ENCODE peak calls at places on chromosomes 12 and 14, in eight cellular contexts. T is adrenal gland, D is Peyer's patch, R is Panc1, J is AG04450, O is breast epithelium, P is stomach, E is psoas muscle. N is an unnamed sample.

GRCh38 chr14:102590667-102591099 is 1.8 kb upstream of the RCOR1 start:
- DNase-seq in T (peak; percentile 38), O (no peak), R (no peak), P (peak; percentile 45), D (no peak), J (no peak), E (peak; percentile 68), N (no peak)

GRCh38 chr12:51401486-51401885 is 10.3 kb upstream of the GALNT6 start:
- DNase-seq in O (no peak), E (no peak), T (no peak), J (no peak), D (no peak), R (no peak), P (no peak), N (no peak)

GRCh38 chr14:100336618-100337530 is 13.7 kb downstream of the SLC25A47 start:
- DNase-seq in D (no peak), R (no peak), E (no peak), T (no peak), P (peak; percentile 11), O (no peak), J (no peak), N (no peak)

GRCh38 chr12:69161835-69162234 is 77.5 kb upstream of the CPSF6 start:
- DNase-seq in P (no peak), D (no peak), E (no peak), T (no peak), O (no peak), J (no peak), R (no peak), N (no peak)

GRCh38 chr14:67622675-67623074 is 3.0 kb downstream of the ARG2 start:
- DNase-seq in R (no peak), O (no peak), D (no peak), E (no peak), P (no peak), J (no peak), T (peak; percentile 51), N (no peak)

GRCh38 chr12:102948941-102949352 is 8.5 kb upstream of the ASCL1 start:
- DNase-seq in O (no peak), R (peak; percentile 30), J (peak; percentile 3), E (no peak), P (peak; percentile 63), T (peak; percentile 55), D (peak; percentile 62), N (peak; percentile 25)

GRCh38 chr14:88168498-88169165 is 154.4 kb downstream of the KCNK10 start:
- DNase-seq in E (no peak), O (no peak), D (peak; percentile 20), J (no peak), T (peak; percentile 33), R (peak; percentile 20), P (peak; percentile 57), N (peak; percentile 51)

GRCh38 chr12:114904254-114905003 is 220.5 kb upstream of the TBX3 start:
- DNase-seq in E (no peak), O (no peak), D (no peak), R (no peak), T (peak; percentile 31), P (no peak), J (no peak), N (no peak)

GRCh38 chr12:110176745-110177144 is 52.6 kb downstream of the IFT81 start:
- DNase-seq in T (no peak), O (no peak), R (no peak), J (no peak), P (no peak), D (no peak), E (no peak), N (no peak)

GRCh38 chr12:19451196-19451595 is 11.9 kb downstream of the AEBP2 start:
- DNase-seq in E (no peak), J (no peak), P (no peak), O (no peak), D (no peak), R (no peak), T (no peak), N (no peak)

GRCh38 chr12:53234236-53234635 is 2.2 kb upstream of the RARG start:
- DNase-seq in E (peak; percentile 64), T (no peak), R (no peak), O (no peak), D (no peak), J (no peak), P (no peak), N (no peak)

GRCh38 chr12:95721320-95721719 is 69.2 kb downstream of the NTN4 start:
- DNase-seq in P (no peak), T (no peak), R (no peak), D (no peak), O (no peak), J (no peak), E (no peak), N (no peak)

GRCh38 chr12:31005944-31006361 is 67.7 kb upstream of the DDX11 start:
- DNase-seq in R (no peak), E (no peak), T (no peak), P (no peak), J (no peak), O (no peak), D (no peak), N (no peak)

DNA sequence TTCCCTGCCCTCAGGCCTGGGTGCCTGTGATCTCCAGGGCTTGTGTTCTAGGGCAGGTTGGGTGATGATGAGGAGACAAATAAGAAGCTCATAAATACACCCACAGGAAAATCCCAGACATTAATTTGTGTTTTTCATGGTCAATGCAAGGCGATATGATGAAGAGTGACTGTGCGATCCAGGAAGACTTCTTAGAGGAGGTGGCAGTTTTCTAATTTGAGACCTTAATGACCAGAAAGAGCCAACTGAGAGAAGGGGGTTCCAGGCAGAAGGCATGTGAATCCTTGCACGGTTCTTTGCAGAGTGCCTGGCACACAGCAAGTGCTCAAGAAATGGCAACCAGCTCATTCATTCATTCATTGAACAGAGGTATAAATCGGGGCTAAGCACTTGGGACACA is 128.1 kb downstream of the AACS start:
- DNase-seq in O (no peak), E (no peak), J (no peak), T (no peak), D (no peak), R (no peak), P (no peak), N (no peak)
- H3K27me3 ChIP-seq in O (peaks cover 63% of the 10 kb centered on the region), E (peaks cover 36% of the 10 kb centered on the region), J (peaks cover 18% of the 10 kb centered on the region), T (peaks cover 24% of the 10 kb centered on the region), D (no peaks in the 10 kb centered on the region), R (peaks cover 27% of the 10 kb centered on the region), P (peaks cover 39% of the 10 kb centered on the region), N (peaks cover 41% of the 10 kb centered on the region)

GRCh38 chr14:89294060-89294459 is 123.0 kb downstream of the FOXN3 start:
- DNase-seq in J (no peak), D (no peak), T (no peak), O (no peak), E (no peak), P (peak; percentile 54), R (no peak), N (no peak)

GRCh38 chr14:89296281-89296745 is 120.7 kb downstream of the FOXN3 start:
- DNase-seq in T (no peak), R (no peak), J (no peak), P (no peak), E (no peak), D (no peak), O (no peak), N (no peak)

GRCh38 chr14:89293349-89293916 is 123.6 kb downstream of the FOXN3 start:
- DNase-seq in D (no peak), O (no peak), E (no peak), R (no peak), T (no peak), J (no peak), P (no peak), N (no peak)

GRCh38 chr14:89292579-89293348 is 124.3 kb downstream of the FOXN3 start:
- DNase-seq in E (no peak), D (no peak), T (no peak), R (no peak), P (no peak), J (no peak), O (no peak), N (no peak)

DNA sequence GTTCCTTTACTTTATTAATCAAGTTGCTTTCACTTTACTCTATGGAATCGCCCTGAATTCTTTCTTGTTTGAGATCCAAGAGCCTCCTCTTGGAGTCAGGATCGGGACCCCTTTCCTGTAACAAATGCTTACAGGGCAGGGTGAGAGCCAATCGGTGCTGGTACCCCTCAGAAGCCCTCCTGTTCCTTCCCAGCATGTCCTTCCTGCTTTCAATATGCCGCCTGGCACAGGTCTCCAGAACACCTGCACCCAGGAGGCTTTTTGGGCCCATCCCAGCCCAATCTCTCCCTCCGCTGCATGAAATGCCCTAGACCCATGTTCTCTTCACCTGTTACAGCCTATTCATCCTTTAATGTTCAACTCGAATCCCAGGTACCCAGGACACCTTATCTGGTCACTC is 122.2 kb downstream of the FOXN3 start:
- DNase-seq in J (no peak), D (no peak), E (no peak), T (no peak), O (no peak), P (no peak), R (no peak), N (no peak)
- H3K27ac ChIP-seq in J (no peak overlapping the region), D (no peak overlapping the region), E (no peak overlapping the region), T (no peak overlapping the region), O (no peak overlapping the region), P (no peak overlapping the region), R (no peak overlapping the region), N (no peak overlapping the region)

GRCh38 chr12:98084950-98085349 is 430.4 kb upstream of the TMPO start:
- DNase-seq in E (no peak), P (no peak), J (no peak), R (no peak), D (no peak), T (no peak), O (no peak), N (no peak)

GRCh38 chr12:98085360-98085759 is 430.0 kb upstream of the TMPO start:
- DNase-seq in J (no peak), D (no peak), P (no peak), R (no peak), T (no peak), E (no peak), O (no peak), N (no peak)

GRCh38 chr12:98084391-98084790 is 431.0 kb upstream of the TMPO start:
- DNase-seq in D (no peak), P (no peak), T (no peak), O (no peak), R (no peak), J (no peak), E (no peak), N (no peak)
- H3K9me3 ChIP-seq in D (no peaks in the 10 kb centered on the region), P (no peaks in the 10 kb centered on the region), T (no peaks in the 10 kb centered on the region), O (no peaks in the 10 kb centered on the region), R (no peaks in the 10 kb centered on the region), J (no peaks in the 10 kb centered on the region), E (no peaks in the 10 kb centered on the region), N (no peaks in the 10 kb centered on the region)

GRCh38 chr14:56794557-56795283 is 15.6 kb downstream of the OTX2 start:
- DNase-seq in D (no peak), J (no peak), O (no peak), R (no peak), P (no peak), T (no peak), E (no peak), N (no peak)

GRCh38 chr14:56797003-56797568 is 13.2 kb downstream of the OTX2 start:
- DNase-seq in O (no peak), E (no peak), D (no peak), P (no peak), T (no peak), J (no peak), R (no peak), N (no peak)

GRCh38 chr14:56795284-56795622 is 15.0 kb downstream of the OTX2 start:
- DNase-seq in P (no peak), O (no peak), T (no peak), R (no peak), E (no peak), D (no peak), J (no peak), N (no peak)

GRCh38 chr14:56797569-56798446 is 12.5 kb downstream of the OTX2 start:
- DNase-seq in E (no peak), P (no peak), D (no peak), R (no peak), J (no peak), O (no peak), T (no peak), N (no peak)

GRCh38 chr14:56796259-56796658 is 14.0 kb downstream of the OTX2 start:
- DNase-seq in E (no peak), J (no peak), T (no peak), O (no peak), P (no peak), R (no peak), D (no peak), N (no peak)
- H3K27me3 ChIP-seq in E (peaks cover 93% of the 10 kb centered on the region), J (peaks cover 70% of the 10 kb centered on the region), T (peaks cover 89% of the 10 kb centered on the region), O (peaks cover 92% of the 10 kb centered on the region), P (peaks cover 75% of the 10 kb centered on the region), R (no peaks in the 10 kb centered on the region), D (no peaks in the 10 kb centered on the region), N (peaks cover 96% of the 10 kb centered on the region)